ENCODE peak calls at places on chromosomes 4 and X, in six cellular contexts. U, Q, F, S, B and T are unnamed samples.

GRCh38 chr4:163808091-163808490 is 313.6 kb downstream of the TMA16 start:
- DNase-seq in U (no peak), Q (no peak), F (no peak), S (no peak), B (no peak), T (no peak)

GRCh38 chr4:117164338-117164737 is 79.0 kb upstream of the TRAM1L1 start:
- DNase-seq in U (peak), Q (no peak), F (no peak), S (no peak), B (no peak), T (peak)

GRCh38 chrX:50721771-50722521 is 92.0 kb downstream of the SHROOM4 start:
- DNase-seq in U (no peak), Q (no peak), F (peak), S (no peak), B (no peak), T (no peak)

GRCh38 chr4:188110741-188111458 is 1.5 kb upstream of the TRIML2 start:
- DNase-seq in U (no peak), Q (no peak), F (no peak), S (no peak), B (no peak), T (no peak)

GRCh38 chrX:45614853-45615252 is 414.2 kb upstream of the DIPK2B start:
- DNase-seq in U (no peak), Q (no peak), F (no peak), S (no peak), B (no peak), T (no peak)

GRCh38 chr4:27048350-27049100 is 187.9 kb downstream of the STIM2 start:
- DNase-seq in U (peak), Q (no peak), F (peak), S (peak), B (no peak), T (peak)

GRCh38 chr4:182185491-182185890 is 57.7 kb upstream of the TENM3 start:
- DNase-seq in U (no peak), Q (no peak), F (no peak), S (peak), B (no peak), T (no peak)

GRCh38 chrX:526295-527224 is 104.0 kb upstream of the SHOX start:
- DNase-seq in U (no peak), Q (no peak), F (no peak), S (no peak), B (no peak), T (peak)